ENCODE peak calls at places on chromosome 4, in six cellular contexts. One of them, this sample, is unnamed.
A peak's percentile ranks its signal among the peaks of the same experiment; 100 is the strongest.

GRCh38 chr4:24793219-24794005 is 2.0 kb upstream of the SOD3 start:
- DNase-seq in ovary: no peak
- DNase-seq in right lobe of liver: no peak
- DNase-seq in GM12878: no peak
- DNase-seq in sigmoid colon: no peak
- DNase-seq in spleen: no peak
- DNase-seq in this sample: no peak

GRCh38 chr4:180767330-180767729 is 1475.9 kb upstream of the TENM3 start:
- DNase-seq in ovary: no peak
- DNase-seq in GM12878: no peak
- DNase-seq in spleen: no peak
- DNase-seq in sigmoid colon: no peak
- DNase-seq in right lobe of liver: no peak
- DNase-seq in this sample: no peak

GRCh38 chr4:119093042-119093827 is 42.4 kb upstream of the MYOZ2 start:
- DNase-seq in spleen: no peak
- DNase-seq in ovary: no peak
- DNase-seq in right lobe of liver: no peak
- DNase-seq in GM12878: no peak
- DNase-seq in sigmoid colon: no peak
- DNase-seq in this sample: peak; percentile 36

GRCh38 chr4:131526686-131527085 is 1622.4 kb upstream of the PCDH10 start:
- DNase-seq in ovary: no peak
- DNase-seq in right lobe of liver: no peak
- DNase-seq in spleen: no peak
- DNase-seq in GM12878: no peak
- DNase-seq in sigmoid colon: no peak
- DNase-seq in this sample: no peak

GRCh38 chr4:85587952-85588351 is 113.0 kb downstream of the ARHGAP24 start:
- DNase-seq in ovary: no peak
- DNase-seq in GM12878: no peak
- DNase-seq in sigmoid colon: no peak
- DNase-seq in right lobe of liver: no peak
- DNase-seq in spleen: no peak
- DNase-seq in this sample: no peak

GRCh38 chr4:5638976-5639375 is 69.4 kb downstream of the EVC2 start:
- DNase-seq in right lobe of liver: no peak
- DNase-seq in sigmoid colon: no peak
- DNase-seq in GM12878: no peak
- DNase-seq in ovary: no peak
- DNase-seq in spleen: no peak
- DNase-seq in this sample: no peak

GRCh38 chr4:148445071-148445902 is 3.1 kb upstream of the NR3C2 start:
- DNase-seq in spleen: peak; percentile 94
- DNase-seq in sigmoid colon: peak; percentile 85
- DNase-seq in right lobe of liver: peak; percentile 78
- DNase-seq in ovary: peak; percentile 83
- DNase-seq in GM12878: no peak
- DNase-seq in this sample: peak; percentile 66

GRCh38 chr4:154611833-154612232 is 623 bp downstream of the FGG start:
- DNase-seq in GM12878: no peak
- DNase-seq in ovary: no peak
- DNase-seq in right lobe of liver: no peak
- DNase-seq in sigmoid colon: no peak
- DNase-seq in spleen: no peak
- DNase-seq in this sample: no peak

GRCh38 chr4:86948276-86948675 is 13.5 kb downstream of the AFF1 start:
- DNase-seq in spleen: no peak
- DNase-seq in ovary: no peak
- DNase-seq in right lobe of liver: no peak
- DNase-seq in sigmoid colon: no peak
- DNase-seq in GM12878: no peak
- DNase-seq in this sample: no peak

GRCh38 chr4:15738877-15739276 is 36.0 kb downstream of the BST1 start:
- DNase-seq in GM12878: no peak
- DNase-seq in spleen: no peak
- DNase-seq in ovary: no peak
- DNase-seq in sigmoid colon: no peak
- DNase-seq in right lobe of liver: no peak
- DNase-seq in this sample: no peak

GRCh38 chr4:168815373-168816345 is 194.4 kb downstream of the CBR4 start:
- DNase-seq in right lobe of liver: no peak
- DNase-seq in GM12878: no peak
- DNase-seq in sigmoid colon: peak; percentile 70
- DNase-seq in spleen: no peak
- DNase-seq in ovary: no peak
- DNase-seq in this sample: no peak

GRCh38 chr4:168755643-168756482 is 254.2 kb downstream of the CBR4 start:
- DNase-seq in ovary: no peak
- DNase-seq in GM12878: no peak
- DNase-seq in right lobe of liver: no peak
- DNase-seq in sigmoid colon: no peak
- DNase-seq in spleen: no peak
- DNase-seq in this sample: no peak

GRCh38 chr4:992297-993110 is 700 bp downstream of the SLC26A1 start:
- DNase-seq in ovary: peak; percentile 50
- DNase-seq in sigmoid colon: no peak
- DNase-seq in right lobe of liver: peak; percentile 97
- DNase-seq in spleen: no peak
- DNase-seq in GM12878: no peak
- DNase-seq in this sample: peak; percentile 94

GRCh38 chr4:54225671-54226398 is 3.3 kb upstream of the PDGFRA start:
- DNase-seq in spleen: no peak
- DNase-seq in sigmoid colon: no peak
- DNase-seq in right lobe of liver: no peak
- DNase-seq in GM12878: no peak
- DNase-seq in ovary: peak; percentile 60
- DNase-seq in this sample: no peak

GRCh38 chr4:123741906-123742305 is 345.3 kb downstream of the SPRY1 start:
- DNase-seq in GM12878: no peak
- DNase-seq in right lobe of liver: no peak
- DNase-seq in spleen: no peak
- DNase-seq in sigmoid colon: no peak
- DNase-seq in ovary: no peak
- DNase-seq in this sample: no peak

GRCh38 chr4:120043828-120044227 is 22.8 kb downstream of the MAD2L1 start:
- DNase-seq in sigmoid colon: no peak
- DNase-seq in right lobe of liver: no peak
- DNase-seq in ovary: no peak
- DNase-seq in GM12878: no peak
- DNase-seq in spleen: no peak
- DNase-seq in this sample: no peak

GRCh38 chr4:116400480-116400879 is 684.9 kb downstream of the TRAM1L1 start:
- DNase-seq in GM12878: no peak
- DNase-seq in ovary: no peak
- DNase-seq in sigmoid colon: no peak
- DNase-seq in right lobe of liver: no peak
- DNase-seq in spleen: no peak
- DNase-seq in this sample: no peak

GRCh38 chr4:24770111-24770584 is 25.2 kb upstream of the SOD3 start:
- DNase-seq in right lobe of liver: no peak
- DNase-seq in GM12878: peak; percentile 39
- DNase-seq in spleen: no peak
- DNase-seq in ovary: no peak
- DNase-seq in sigmoid colon: no peak
- DNase-seq in this sample: no peak

GRCh38 chr4:3255611-3256186 is 6.7 kb downstream of the MSANTD1 start:
- DNase-seq in sigmoid colon: peak; percentile 54
- DNase-seq in GM12878: no peak
- DNase-seq in spleen: peak; percentile 70
- DNase-seq in right lobe of liver: no peak
- DNase-seq in ovary: no peak
- DNase-seq in this sample: no peak

GRCh38 chr4:56870927-56871326 is 36.8 kb upstream of the REST start:
- DNase-seq in spleen: no peak
- DNase-seq in GM12878: no peak
- DNase-seq in right lobe of liver: no peak
- DNase-seq in sigmoid colon: no peak
- DNase-seq in ovary: no peak
- DNase-seq in this sample: no peak

GRCh38 chr4:16294455-16294854 is 68.2 kb upstream of the TAPT1 start:
- DNase-seq in sigmoid colon: no peak
- DNase-seq in spleen: no peak
- DNase-seq in ovary: no peak
- DNase-seq in right lobe of liver: no peak
- DNase-seq in GM12878: no peak
- DNase-seq in this sample: no peak

GRCh38 chr4:16977081-16977480 is 78.6 kb upstream of the LDB2 start:
- DNase-seq in right lobe of liver: no peak
- DNase-seq in GM12878: no peak
- DNase-seq in sigmoid colon: no peak
- DNase-seq in spleen: no peak
- DNase-seq in ovary: no peak
- DNase-seq in this sample: no peak

GRCh38 chr4:134610172-134610571 is 408.6 kb upstream of the PABPC4L start:
- DNase-seq in GM12878: no peak
- DNase-seq in sigmoid colon: no peak
- DNase-seq in ovary: no peak
- DNase-seq in spleen: no peak
- DNase-seq in right lobe of liver: no peak
- DNase-seq in this sample: no peak
- TF ChIP-seq POLR2A in GM12878: no peak
- TF ChIP-seq POLR2A in sigmoid colon: no peak
- TF ChIP-seq POLR2A in ovary: no peak
- TF ChIP-seq POLR2A in spleen: no peak
- TF ChIP-seq POLR2A in right lobe of liver: no peak
- TF ChIP-seq POLR2A in this sample: no peak

GRCh38 chr4:6894086-6894478 is 15.5 kb upstream of the TBC1D14 start:
- DNase-seq in GM12878: no peak
- DNase-seq in ovary: no peak
- DNase-seq in right lobe of liver: no peak
- DNase-seq in spleen: no peak
- DNase-seq in sigmoid colon: peak; percentile 17
- DNase-seq in this sample: no peak
- H3K4me1 ChIP-seq in GM12878: peaks cover 15% of the 10 kb centered on the region
- H3K4me1 ChIP-seq in ovary: no peaks in the 10 kb centered on the region
- H3K4me1 ChIP-seq in right lobe of liver: peaks cover 11% of the 10 kb centered on the region
- H3K4me1 ChIP-seq in spleen: peaks cover 59% of the 10 kb centered on the region
- H3K4me1 ChIP-seq in sigmoid colon: peaks cover 13% of the 10 kb centered on the region
- H3K4me1 ChIP-seq in this sample: peaks cover 14% of the 10 kb centered on the region

GRCh38 chr4:108529984-108530901 is 90.1 kb upstream of the RPL34 start:
- DNase-seq in ovary: no peak
- DNase-seq in spleen: no peak
- DNase-seq in right lobe of liver: no peak
- DNase-seq in GM12878: no peak
- DNase-seq in sigmoid colon: no peak
- DNase-seq in this sample: no peak

GRCh38 chr4:108532187-108532586 is 88.2 kb upstream of the RPL34 start:
- DNase-seq in right lobe of liver: no peak
- DNase-seq in GM12878: no peak
- DNase-seq in spleen: no peak
- DNase-seq in sigmoid colon: no peak
- DNase-seq in ovary: no peak
- DNase-seq in this sample: no peak

GRCh38 chr4:108531461-108531860 is 88.9 kb upstream of the RPL34 start:
- DNase-seq in GM12878: no peak
- DNase-seq in right lobe of liver: no peak
- DNase-seq in spleen: no peak
- DNase-seq in ovary: no peak
- DNase-seq in sigmoid colon: no peak
- DNase-seq in this sample: no peak

GRCh38 chr4:108527729-108528128 is 92.6 kb upstream of the RPL34 start:
- DNase-seq in ovary: no peak
- DNase-seq in sigmoid colon: no peak
- DNase-seq in GM12878: no peak
- DNase-seq in right lobe of liver: no peak
- DNase-seq in spleen: no peak
- DNase-seq in this sample: no peak

DNA sequence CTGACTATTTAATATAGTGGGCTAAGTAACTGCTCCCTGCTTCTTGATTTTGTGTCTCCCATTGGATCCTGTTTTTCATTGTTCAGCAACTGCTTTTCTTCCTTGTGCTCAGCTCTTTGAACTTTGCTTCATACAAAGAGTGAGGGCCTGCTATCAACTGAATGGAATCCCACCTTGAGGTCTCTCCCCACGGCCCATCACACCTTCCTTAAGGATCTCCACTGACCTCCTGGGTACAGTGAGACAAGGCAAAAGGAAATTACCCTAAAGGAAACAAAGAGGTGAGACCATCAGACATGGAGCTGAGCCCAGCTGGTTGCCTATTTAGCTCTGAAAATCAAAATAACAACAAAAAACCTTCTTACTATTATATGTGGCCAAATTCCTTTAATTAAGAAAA is 91.3 kb upstream of the RPL34 start:
- DNase-seq in right lobe of liver: no peak
- DNase-seq in ovary: no peak
- DNase-seq in spleen: no peak
- DNase-seq in sigmoid colon: no peak
- DNase-seq in GM12878: no peak
- DNase-seq in this sample: no peak
- TF ChIP-seq POLR2A in right lobe of liver: no peak
- TF ChIP-seq POLR2A in ovary: no peak
- TF ChIP-seq POLR2A in spleen: no peak
- TF ChIP-seq POLR2A in sigmoid colon: no peak
- TF ChIP-seq POLR2A in GM12878: no peak
- TF ChIP-seq POLR2A in this sample: no peak

GRCh38 chr4:74108457-74109115 is 9.6 kb upstream of the CXCL2 start:
- DNase-seq in sigmoid colon: no peak
- DNase-seq in right lobe of liver: no peak
- DNase-seq in spleen: no peak
- DNase-seq in ovary: no peak
- DNase-seq in GM12878: no peak
- DNase-seq in this sample: no peak
- H3K4me1 ChIP-seq in sigmoid colon: no peaks in the 10 kb centered on the region
- H3K4me1 ChIP-seq in right lobe of liver: no peaks in the 10 kb centered on the region
- H3K4me1 ChIP-seq in spleen: peaks cover 20% of the 10 kb centered on the region
- H3K4me1 ChIP-seq in ovary: no peaks in the 10 kb centered on the region
- H3K4me1 ChIP-seq in GM12878: no peaks in the 10 kb centered on the region
- H3K4me1 ChIP-seq in this sample: peaks cover 14% of the 10 kb centered on the region

DNA sequence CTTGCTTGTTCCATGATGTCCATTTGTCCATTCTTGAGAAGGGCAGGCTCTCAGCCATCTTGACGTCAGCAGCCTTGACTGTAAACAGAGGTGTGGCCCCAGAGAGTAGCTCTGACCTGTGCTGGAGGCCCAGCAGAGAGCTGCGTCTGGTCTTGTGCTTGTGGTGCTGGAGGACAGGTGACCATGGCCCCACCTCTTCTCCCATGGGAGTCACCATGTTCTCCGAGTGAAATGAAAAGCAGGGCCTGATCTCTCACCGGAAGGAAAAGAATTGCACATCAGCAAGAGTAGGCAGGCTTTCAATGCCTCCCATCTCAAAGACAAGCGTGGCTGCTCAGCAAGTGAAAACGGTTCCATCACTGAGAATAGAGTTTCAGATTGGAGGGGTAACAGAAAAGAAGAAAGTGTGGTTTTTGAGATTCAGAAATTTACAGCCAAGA is 11.5 kb downstream of the PARM1 start:
- DNase-seq in GM12878: no peak
- DNase-seq in sigmoid colon: no peak
- DNase-seq in spleen: no peak
- DNase-seq in right lobe of liver: no peak
- DNase-seq in ovary: no peak
- DNase-seq in this sample: peak; percentile 70
- TF ChIP-seq POLR2A in GM12878: no peak
- TF ChIP-seq POLR2A in sigmoid colon: no peak
- TF ChIP-seq POLR2A in spleen: no peak
- TF ChIP-seq POLR2A in right lobe of liver: no peak
- TF ChIP-seq POLR2A in ovary: no peak
- TF ChIP-seq POLR2A in this sample: no peak

This sample was measured in stomach.